ENCODE peak calls at places on chromosomes 2 and 18, in five cellular contexts. A is amniotic epithelial cell, W is upper lobe of right lung, I is hippocampal formation, U is small intestine. J is an unnamed sample.

GRCh38 chr2:19775315-19775714 is 126.5 kb downstream of the TTC32 start:
- DNase-seq in A (no peak), W (no peak), I (no peak), U (no peak), J (no peak)

GRCh38 chr2:174334781-174335604 is at the start of gene SP9:
- DNase-seq in A (no peak), W (no peak), I (no peak), U (no peak), J (no peak)

GRCh38 chr2:126665483-126665882 is 9.5 kb downstream of the GYPC start:
- DNase-seq in A (no peak), W (no peak), I (no peak), U (no peak), J (no peak)

GRCh38 chr18:62280058-62280457 is 45.1 kb upstream of the TNFRSF11A start:
- DNase-seq in A (no peak), W (no peak), I (no peak), U (no peak), J (no peak)

GRCh38 chr18:36850527-36851201 is 21.7 kb downstream of the KIAA1328 start:
- DNase-seq in A (peak), W (no peak), I (no peak), U (no peak), J (peak)

GRCh38 chr2:20633794-20634259 is 17.1 kb downstream of the HS1BP3 start:
- DNase-seq in A (no peak), W (peak), I (no peak), U (peak), J (peak)

GRCh38 chr18:76396792-76397191 is 98.2 kb downstream of the ZNF516 start:
- DNase-seq in A (no peak), W (no peak), I (no peak), U (no peak), J (no peak)

GRCh38 chr2:233061007-233061590 is 957 bp downstream of the INPP5D start:
- DNase-seq in A (no peak), W (peak), I (no peak), U (no peak), J (no peak)

GRCh38 chr2:171383141-171383540 is 50.6 kb downstream of the METTL8 start:
- DNase-seq in A (peak), W (no peak), I (no peak), U (peak), J (peak)

GRCh38 chr2:231362785-231363184 is 32.7 kb upstream of the B3GNT7 start:
- DNase-seq in A (no peak), W (no peak), I (no peak), U (no peak), J (no peak)

GRCh38 chr2:17719562-17720371 is 33.8 kb downstream of the SMC6 start:
- DNase-seq in A (peak), W (no peak), I (peak), U (peak), J (peak)

GRCh38 chr2:230990899-230991150 is 5.1 kb upstream of the SPATA3 start:
- DNase-seq in A (no peak), W (no peak), I (no peak), U (no peak), J (no peak)

GRCh38 chr2:190535586-190535985 is 1.1 kb upstream of the NEMP2 start:
- DNase-seq in A (no peak), W (no peak), I (no peak), U (peak), J (no peak)